ENCODE peak calls at places on chromosomes 11 and 22, in five cellular contexts. T, J, G, O and W are unnamed samples.
A peak's percentile ranks its signal among the peaks of the same experiment; 100 is the strongest.

GRCh38 chr22:32823024-32823730 is 21.7 kb downstream of the TIMP3 start:
- DNase-seq in O (peak; percentile 56), T (peak; percentile 44), J (peak; percentile 91), G (no peak), W (peak; percentile 70)

GRCh38 chr11:92894197-92894596 is 75.3 kb upstream of the MTNR1B start:
- DNase-seq in O (no peak), G (no peak), J (no peak), T (no peak), W (no peak)

GRCh38 chr11:70862093-70862492 is 390.3 kb downstream of the SHANK2 start:
- DNase-seq in J (no peak), G (no peak), T (no peak), O (no peak), W (no peak)

GRCh38 chr11:133916790-133917440 is 39.9 kb downstream of the IGSF9B start:
- DNase-seq in J (no peak), T (no peak), G (no peak), O (no peak), W (no peak)

GRCh38 chr11:128345316-128345715 is 242.0 kb downstream of the ETS1 start:
- DNase-seq in J (no peak), G (no peak), O (no peak), T (no peak), W (no peak)

GRCh38 chr11:126948563-126948962 is 52.0 kb downstream of the KIRREL3 start:
- DNase-seq in T (peak; percentile 65), G (no peak), O (no peak), J (no peak), W (no peak)

GRCh38 chr11:35932641-35933571 is 11.0 kb upstream of the LDLRAD3 start:
- DNase-seq in G (no peak), O (no peak), T (peak; percentile 48), J (no peak), W (no peak)

GRCh38 chr22:28151241-28151640 is 232.2 kb upstream of the PITPNB start:
- DNase-seq in T (no peak), G (no peak), O (peak; percentile 47), J (no peak), W (no peak)

GRCh38 chr11:2677127-2677526 is 22.7 kb downstream of the KCNQ1OT1 start:
- DNase-seq in G (no peak), T (no peak), O (no peak), J (no peak), W (no peak)

GRCh38 chr22:20009582-20010306 is 6.9 kb downstream of the ARVCF start:
- DNase-seq in J (no peak), O (no peak), T (no peak), G (no peak), W (no peak)

GRCh38 chr22:46011627-46012181 is 34.7 kb upstream of the WNT7B start:
- DNase-seq in G (no peak), J (no peak), O (no peak), T (no peak), W (no peak)
- H3K9ac ChIP-seq in G (no peak overlapping the region), J (no peak overlapping the region), O (peak overlapping the region; percentile 63), T (no peak overlapping the region), W (no peak overlapping the region)

DNA sequence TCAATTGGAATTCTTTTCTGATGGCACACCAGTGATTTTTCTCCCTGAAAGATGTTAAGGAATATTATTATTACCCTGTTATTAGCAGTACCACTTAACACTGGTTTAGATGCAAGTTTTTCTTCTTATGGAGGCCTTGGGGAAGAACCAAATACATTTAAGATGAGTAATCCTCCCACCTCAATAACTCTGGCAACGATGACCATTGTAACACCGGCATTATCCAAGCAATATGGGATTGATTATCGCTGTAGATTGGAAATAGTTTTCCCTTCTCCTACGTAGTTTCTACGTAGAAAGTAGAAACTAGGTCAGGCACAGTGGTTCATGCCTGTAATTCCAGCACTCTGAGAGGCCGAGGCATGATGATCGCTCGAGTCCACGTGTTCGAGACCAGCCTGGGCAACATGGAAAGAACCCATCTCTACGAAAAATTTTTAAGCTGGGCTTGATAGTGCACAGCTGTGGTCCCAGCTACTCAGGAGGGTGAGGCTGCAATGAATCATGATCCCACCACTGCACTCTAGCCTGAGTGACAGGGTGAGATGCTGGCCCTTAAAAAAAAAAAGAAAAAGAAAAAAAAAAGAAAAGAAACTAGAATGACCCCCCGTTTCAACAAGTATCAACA is 45.5 kb downstream of the PACSIN2 start:
- DNase-seq in T (peak; percentile 86), G (no peak), J (no peak), O (no peak), W (no peak)
- H3K4ac ChIP-seq in T (no peak overlapping the region), G (no peak overlapping the region), J (no peak overlapping the region), O (no peak overlapping the region), W (no peak overlapping the region)

DNA sequence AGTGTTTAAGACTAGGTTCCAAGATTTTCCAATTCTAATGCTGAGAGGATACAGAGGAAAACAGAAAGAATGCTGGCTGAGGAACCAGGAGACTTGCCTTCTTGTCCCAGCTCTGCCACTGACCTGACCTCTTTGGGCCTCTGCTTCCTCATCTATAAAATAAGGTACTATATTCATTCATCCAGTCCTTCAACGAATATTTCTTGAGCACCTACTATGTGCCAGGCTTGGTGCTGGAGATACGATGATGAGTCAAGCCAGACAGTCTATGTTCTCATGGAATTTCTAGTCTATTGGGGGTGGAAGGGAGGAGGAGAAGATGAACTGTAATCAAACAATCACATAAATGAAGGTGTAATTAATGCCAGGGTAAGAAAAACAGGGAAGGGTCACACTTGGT is 27.8 kb upstream of the UPB1 start:
- DNase-seq in T (no peak), J (no peak), G (no peak), O (no peak), W (no peak)
- H2BK15ac ChIP-seq in T (peak overlapping the region; percentile 30), J (no peak overlapping the region), G (no peak overlapping the region), O (peak overlapping the region; percentile 28), W (no peak overlapping the region)

GRCh38 chr22:23248583-23248982 is 68.3 kb downstream of the BCR start:
- DNase-seq in O (no peak), J (peak; percentile 76), T (peak; percentile 63), G (no peak), W (no peak)

GRCh38 chr22:23250424-23251363 is 70.4 kb downstream of the BCR start:
- DNase-seq in J (no peak), O (no peak), G (no peak), T (no peak), W (no peak)

GRCh38 chr22:23251445-23252093 is 71.3 kb downstream of the BCR start:
- DNase-seq in J (peak; percentile 61), G (no peak), T (peak; percentile 45), O (peak; percentile 8), W (no peak)

GRCh38 chr22:23246982-23247766 is 66.9 kb downstream of the BCR start:
- DNase-seq in J (no peak), O (no peak), G (no peak), T (no peak), W (no peak)

GRCh38 chr22:23249506-23250423 is 69.5 kb downstream of the BCR start:
- DNase-seq in J (peak; percentile 44), T (no peak), G (no peak), O (no peak), W (no peak)
- H3K9ac ChIP-seq in J (no peak overlapping the region), T (no peak overlapping the region), G (no peak overlapping the region), O (no peak overlapping the region), W (no peak overlapping the region)

GRCh38 chr11:27416568-27417176 is 53.7 kb upstream of the CCDC34 start:
- DNase-seq in T (no peak), J (no peak), G (no peak), O (no peak), W (no peak)

GRCh38 chr11:27420722-27421572 is 51.6 kb downstream of the LGR4 start:
- DNase-seq in J (peak; percentile 63), O (peak; percentile 41), T (no peak), G (no peak), W (no peak)

GRCh38 chr11:27421819-27422494 is 50.6 kb downstream of the LGR4 start:
- DNase-seq in J (no peak), G (no peak), O (no peak), T (no peak), W (no peak)

GRCh38 chr11:27423125-27423524 is 49.5 kb downstream of the LGR4 start:
- DNase-seq in G (no peak), T (peak; percentile 80), J (peak; percentile 82), O (peak; percentile 95), W (no peak)

DNA sequence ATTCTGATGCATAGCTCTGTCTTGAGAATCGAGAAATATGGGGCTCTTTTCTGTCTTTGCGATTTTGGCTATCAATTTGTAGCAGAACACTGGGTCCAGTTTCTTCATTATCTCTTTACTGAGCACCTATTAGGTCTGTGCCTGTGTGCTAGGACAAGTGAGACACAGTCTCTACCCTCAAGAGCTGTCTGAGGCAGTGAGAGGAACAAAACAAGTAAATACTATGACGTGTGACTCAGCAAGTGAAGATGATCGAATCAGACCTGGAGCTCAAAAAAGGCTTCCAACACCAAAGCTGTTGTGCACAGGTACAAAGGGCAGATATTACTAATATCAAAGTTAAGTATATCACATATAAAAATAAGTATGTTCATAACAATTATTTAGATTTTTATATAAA is 52.4 kb downstream of the LGR4 start:
- DNase-seq in J (peak; percentile 51), G (no peak), O (no peak), T (no peak), W (no peak)
- H3K4ac ChIP-seq in J (no peak overlapping the region), G (no peak overlapping the region), O (no peak overlapping the region), T (no peak overlapping the region), W (no peak overlapping the region)

GRCh38 chr11:106017088-106017487 is 5.0 kb downstream of the MSANTD4 start:
- DNase-seq in G (no peak), O (no peak), J (no peak), T (no peak), W (no peak)

GRCh38 chr11:106022795-106023275 is 795 bp upstream of the MSANTD4 start:
- DNase-seq in J (no peak), O (no peak), T (no peak), G (no peak), W (no peak)

GRCh38 chr11:106021967-106022794 is at the start of gene MSANTD4:
- DNase-seq in O (peak; percentile 100), J (peak; percentile 100), T (peak; percentile 99), G (peak; percentile 96), W (peak; percentile 99)

GRCh38 chr11:106021181-106021966 is 666 bp downstream of the MSANTD4 start:
- DNase-seq in J (no peak), G (no peak), T (peak; percentile 56), O (peak; percentile 70), W (no peak)
- H2BK15ac ChIP-seq in J (no peak overlapping the region), G (peak overlapping the region; percentile 78), T (no peak overlapping the region), O (no peak overlapping the region), W (no peak overlapping the region)

GRCh38 chr11:12864316-12865156 is 144.6 kb upstream of the RASSF10 start:
- DNase-seq in J (peak; percentile 100), T (peak; percentile 96), O (peak; percentile 98), G (peak; percentile 89), W (no peak)

GRCh38 chr11:12859872-12860657 is 149.1 kb upstream of the RASSF10 start:
- DNase-seq in O (peak; percentile 10), G (no peak), J (no peak), T (no peak), W (no peak)

GRCh38 chr11:12860827-12861226 is 148.3 kb upstream of the RASSF10 start:
- DNase-seq in O (peak; percentile 43), T (no peak), G (no peak), J (no peak), W (no peak)

GRCh38 chr11:12863605-12864121 is 145.5 kb upstream of the RASSF10 start:
- DNase-seq in O (no peak), T (no peak), G (no peak), J (peak; percentile 48), W (no peak)

GRCh38 chr11:12862761-12863469 is 146.2 kb upstream of the RASSF10 start:
- DNase-seq in O (peak; percentile 93), G (peak; percentile 78), T (peak; percentile 85), J (peak; percentile 94), W (peak; percentile 60)
- H3K9ac ChIP-seq in O (peak overlapping the region; percentile 40), G (no peak overlapping the region), T (no peak overlapping the region), J (peak overlapping the region; percentile 40), W (no peak overlapping the region)

GRCh38 chr22:39348909-39349505 is 784 bp upstream of the SYNGR1 start:
- DNase-seq in J (no peak), T (no peak), G (no peak), O (no peak), W (no peak)
- H3K4ac ChIP-seq in J (no peak overlapping the region), T (peak overlapping the region; percentile 87), G (no peak overlapping the region), O (no peak overlapping the region), W (no peak overlapping the region)